ENCODE peak calls at places on chromosomes 1 and 21, in five cellular contexts. I, G, Q, P and L are unnamed samples.

GRCh38 chr1:150213170-150214098 is 22.5 kb downstream of the ANP32E start:
- DNase-seq in P (peak), G (peak), Q (peak), I (peak), L (peak)

GRCh38 chr1:202553560-202554038 is 156.7 kb downstream of the SYT2 start:
- DNase-seq in Q (no peak), P (no peak), G (no peak), I (peak), L (no peak)

GRCh38 chr1:154856049-154856448 is 14.0 kb downstream of the KCNN3 start:
- DNase-seq in I (no peak), G (no peak), Q (no peak), P (no peak), L (no peak)

GRCh38 chr21:45109831-45110492 is 35.6 kb downstream of the ADARB1 start:
- DNase-seq in I (peak), Q (no peak), P (no peak), G (peak), L (peak)

GRCh38 chr1:56496861-56497772 is 82.2 kb downstream of the PLPP3 start:
- DNase-seq in Q (no peak), I (no peak), G (no peak), P (no peak), L (no peak)

GRCh38 chr1:43870306-43870705 is 63.3 kb upstream of the ARTN start:
- DNase-seq in G (no peak), P (no peak), Q (no peak), I (no peak), L (no peak)

GRCh38 chr1:205074084-205074483 is 10.2 kb downstream of the TMEM81 start:
- DNase-seq in I (no peak), Q (no peak), G (no peak), P (no peak), L (no peak)

GRCh38 chr1:115507256-115507589 is 134.5 kb upstream of the VANGL1 start:
- DNase-seq in P (no peak), Q (no peak), G (no peak), I (no peak), L (no peak)

GRCh38 chr1:24154215-24154614 is 11.3 kb upstream of the IL22RA1 start:
- DNase-seq in I (no peak), P (no peak), G (no peak), Q (no peak), L (no peak)

GRCh38 chr1:118147542-118147941 is 37.5 kb downstream of the SPAG17 start:
- DNase-seq in Q (no peak), P (no peak), G (no peak), I (no peak), L (no peak)

GRCh38 chr1:15584489-15585363 is at the start of gene AGMAT:
- DNase-seq in G (peak), I (peak), Q (peak), P (peak), L (peak)

GRCh38 chr1:72037745-72038343 is 244.5 kb downstream of the NEGR1 start:
- DNase-seq in I (peak), G (peak), P (no peak), Q (no peak), L (peak)

GRCh38 chr1:171798760-171799159 is 17.3 kb downstream of the METTL13 start:
- DNase-seq in G (no peak), P (no peak), Q (no peak), I (no peak), L (no peak)

GRCh38 chr1:171799166-171799565 is 17.7 kb downstream of the METTL13 start:
- DNase-seq in G (no peak), Q (no peak), I (no peak), P (no peak), L (no peak)

GRCh38 chr1:171801395-171801990 is 20.0 kb downstream of the METTL13 start:
- DNase-seq in P (no peak), G (no peak), Q (no peak), I (peak), L (no peak)

GRCh38 chr1:171800850-171801249 is 19.4 kb downstream of the METTL13 start:
- DNase-seq in Q (no peak), G (no peak), I (no peak), P (no peak), L (no peak)

DNA sequence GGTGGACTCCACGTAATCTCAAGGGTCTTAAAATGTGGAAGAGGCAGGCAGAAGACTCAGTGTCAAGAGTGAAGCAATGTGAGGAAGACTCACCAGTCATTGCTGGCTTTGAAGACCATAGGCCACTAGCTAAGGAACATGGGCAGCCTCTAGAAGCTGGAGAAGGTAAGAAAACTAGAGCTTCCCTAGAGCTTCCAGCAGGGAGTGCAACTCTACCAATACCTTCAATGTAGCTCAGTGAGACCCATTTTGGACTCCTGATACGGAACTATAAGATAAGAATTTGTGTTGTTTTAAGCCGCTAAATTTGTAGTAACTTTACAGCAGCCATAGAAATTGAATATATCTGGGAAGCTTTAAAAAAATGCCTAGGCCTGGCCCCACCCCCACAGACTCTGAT is 18.9 kb downstream of the METTL13 start:
- DNase-seq in Q (no peak), I (no peak), P (no peak), G (no peak), L (no peak)
- TF ChIP-seq CTCF in Q (no peak), I (no peak), P (no peak), G (no peak), L (no peak)

DNA sequence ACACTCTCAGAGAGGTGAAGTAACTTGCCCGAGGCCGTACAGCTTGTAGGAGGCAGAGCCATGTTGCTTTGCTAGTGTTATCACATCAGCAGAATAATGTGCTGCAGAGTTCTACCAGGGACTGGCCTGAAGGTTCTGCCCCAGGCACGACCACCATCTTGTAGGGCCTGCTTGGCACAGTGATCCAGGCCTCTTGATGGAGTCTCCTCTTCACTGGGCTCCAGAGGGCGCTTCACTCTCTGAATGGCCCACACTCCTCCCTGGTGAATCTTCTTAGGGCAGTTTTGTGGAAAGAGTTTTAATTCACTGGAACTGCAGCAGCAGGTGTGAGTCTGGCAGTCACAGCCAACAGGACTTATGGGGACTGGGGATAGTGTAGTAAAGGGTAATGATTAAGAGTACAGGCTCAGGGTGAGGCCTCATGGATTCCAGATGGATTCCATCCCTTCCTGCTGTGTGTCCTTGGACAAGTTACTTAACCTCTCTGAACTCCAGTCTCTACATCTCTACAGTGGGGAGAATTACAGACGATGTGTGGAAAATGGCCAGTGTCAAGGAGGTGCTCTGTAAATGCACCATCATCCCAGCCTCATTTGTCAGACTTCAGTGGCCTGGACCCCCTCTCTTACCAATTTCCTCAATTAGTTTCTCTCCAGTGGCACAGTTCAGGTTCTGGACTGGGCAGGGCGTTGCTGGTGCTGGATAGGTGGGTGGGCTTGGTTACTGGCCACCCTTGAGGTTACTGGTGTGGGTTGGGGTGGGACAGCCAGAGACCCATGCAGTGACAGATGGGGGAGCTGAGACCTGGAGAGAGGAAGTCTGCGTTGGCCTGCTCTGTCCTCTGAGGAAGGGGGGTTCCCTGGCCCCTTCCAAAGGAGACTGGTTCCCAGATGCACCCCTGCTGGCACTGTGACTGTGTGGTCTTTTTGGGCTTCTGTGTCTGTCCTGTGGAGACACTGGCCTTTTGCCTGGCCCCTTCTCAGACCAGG is 45.9 kb upstream of the CSF3R start:
- DNase-seq in I (no peak), G (no peak), Q (no peak), P (no peak), L (no peak)
- TF ChIP-seq CTCF in I (no peak), G (no peak), Q (no peak), P (no peak), L (no peak)

GRCh38 chr1:951364-951763 is 7.7 kb downstream of the NOC2L start:
- DNase-seq in G (no peak), P (no peak), I (no peak), Q (no peak), L (no peak)
- TF ChIP-seq CTCF in G (no peak), P (no peak), I (no peak), Q (no peak), L (peak)

DNA sequence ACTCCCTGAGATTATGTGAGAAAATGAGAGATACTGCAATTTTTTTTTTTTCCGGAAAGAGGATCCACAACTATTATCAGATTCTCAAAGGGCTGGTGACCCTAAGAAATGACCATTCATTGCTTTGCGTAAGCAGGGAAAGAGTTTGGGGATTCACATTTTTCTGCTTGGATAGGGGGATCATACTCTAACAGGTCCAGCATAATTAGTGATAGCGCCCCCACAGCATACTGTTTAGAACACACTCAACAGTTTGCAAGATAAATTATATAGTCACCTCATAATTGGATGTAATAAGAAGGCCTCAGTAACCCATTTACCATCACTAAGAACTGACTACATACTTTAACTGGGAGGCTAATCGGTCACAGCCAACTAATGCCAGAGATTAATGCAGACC is 1.9 kb downstream of the CCT3 start:
- DNase-seq in Q (no peak), I (no peak), G (no peak), P (no peak), L (no peak)
- TF ChIP-seq CTCF in Q (no peak), I (peak), G (no peak), P (no peak), L (peak)